ENCODE peak calls at places on chromosomes 2 and 18, in seven cellular contexts. W, G, H, A, B, L and C are unnamed samples.

GRCh38 chr2:180130403-180130802 is 123.3 kb upstream of the CWC22 start:
- DNase-seq in G (no peak), A (no peak), L (no peak), W (no peak), B (no peak), H (peak), C (no peak)

GRCh38 chr2:15122915-15123314 is 438.2 kb downstream of the NBAS start:
- DNase-seq in A (no peak), L (no peak), B (no peak), W (no peak), G (no peak), H (peak), C (no peak)

GRCh38 chr2:142742301-142743214 is 134.9 kb upstream of the KYNU start:
- DNase-seq in L (no peak), H (peak), A (no peak), B (no peak), W (peak), G (no peak), C (no peak)

GRCh38 chr2:172227719-172228118 is 125.0 kb upstream of the DLX2 start:
- DNase-seq in H (no peak), B (no peak), G (no peak), W (no peak), L (peak), A (no peak), C (no peak)

GRCh38 chr2:231423176-231423575 is 27.7 kb downstream of the B3GNT7 start:
- DNase-seq in L (no peak), H (no peak), A (no peak), W (no peak), G (no peak), B (no peak), C (no peak)

GRCh38 chr2:48424866-48425265 is 105.1 kb upstream of the STON1 start:
- DNase-seq in G (no peak), W (no peak), H (no peak), A (no peak), B (no peak), L (no peak), C (no peak)

GRCh38 chr2:113136828-113137775 is 9.7 kb downstream of the IL1RN start:
- DNase-seq in H (peak), B (no peak), A (no peak), L (peak), G (no peak), W (peak), C (no peak)

GRCh38 chr2:164221473-164221872 is 399.8 kb downstream of the GRB14 start:
- DNase-seq in L (no peak), W (no peak), B (no peak), G (no peak), H (no peak), A (no peak), C (no peak)

GRCh38 chr2:96251721-96252292 is 14.0 kb downstream of the TMEM127 start:
- DNase-seq in L (peak), W (peak), H (peak), A (no peak), B (no peak), G (peak), C (peak)

GRCh38 chr2:191675807-191676667 is 1.9 kb upstream of the NABP1 start:
- DNase-seq in L (no peak), B (no peak), W (no peak), G (peak), H (no peak), A (peak), C (no peak)

GRCh38 chr2:127228102-127228501 is 8.0 kb upstream of the CYP27C1 start:
- DNase-seq in B (no peak), H (no peak), L (no peak), W (no peak), A (no peak), G (no peak), C (no peak)

GRCh38 chr18:32373995-32374394 is 96.7 kb downstream of the GAREM1 start:
- DNase-seq in W (no peak), G (no peak), H (peak), A (no peak), L (no peak), B (no peak), C (no peak)

GRCh38 chr18:55588876-55589595 is 1.0 kb upstream of the TCF4 start:
- DNase-seq in B (no peak), L (no peak), A (no peak), H (peak), G (no peak), W (no peak), C (no peak)

GRCh38 chr2:39059366-39059952 is 61.4 kb downstream of the SOS1 start:
- DNase-seq in L (no peak), W (peak), A (no peak), H (peak), G (no peak), B (no peak), C (no peak)

GRCh38 chr2:85106489-85107180 is 26.6 kb upstream of the TCF7L1 start:
- DNase-seq in G (no peak), H (peak), B (no peak), W (peak), A (no peak), L (no peak), C (no peak)

GRCh38 chr2:120660771-120661459 is 74.8 kb upstream of the GLI2 start:
- DNase-seq in G (no peak), A (no peak), W (no peak), B (no peak), L (no peak), H (no peak), C (no peak)

GRCh38 chr2:129877795-129878775 is 101.4 kb upstream of the RAB6C start:
- DNase-seq in W (no peak), A (no peak), B (peak), H (peak), L (no peak), G (no peak), C (no peak)

GRCh38 chr2:209368406-209368805 is 55.4 kb upstream of the MAP2 start:
- DNase-seq in H (no peak), W (no peak), L (peak), G (no peak), B (no peak), A (no peak), C (no peak)

GRCh38 chr2:54658548-54659207 is 64.8 kb upstream of the EML6 start:
- DNase-seq in W (no peak), A (no peak), L (no peak), H (peak), G (no peak), B (no peak), C (no peak)

GRCh38 chr2:199987586-199987985 is 32.2 kb downstream of the MAIP1 start:
- DNase-seq in A (no peak), B (no peak), L (no peak), W (no peak), H (no peak), G (no peak), C (no peak)

GRCh38 chr18:63617049-63617995 is 26.7 kb downstream of the SERPINB4 start:
- DNase-seq in W (no peak), B (no peak), L (no peak), A (no peak), H (no peak), G (no peak), C (no peak)

GRCh38 chr18:394997-395383 is 105.5 kb downstream of the COLEC12 start:
- DNase-seq in W (peak), B (no peak), G (no peak), H (peak), A (no peak), L (no peak), C (no peak)

GRCh38 chr2:19801367-19802087 is 100.3 kb downstream of the TTC32 start:
- DNase-seq in W (peak), H (peak), B (no peak), G (peak), A (no peak), L (peak), C (peak)

GRCh38 chr2:10297950-10298349 is 4.8 kb upstream of the HPCAL1 start:
- DNase-seq in W (peak), L (no peak), G (no peak), B (no peak), A (peak), H (peak), C (no peak)

GRCh38 chr2:240304746-240305161 is 130.7 kb upstream of the GPC1 start:
- DNase-seq in W (no peak), H (no peak), G (no peak), B (no peak), A (no peak), L (no peak), C (no peak)

GRCh38 chr2:22442051-22442450 is 942.9 kb upstream of the KLHL29 start:
- DNase-seq in G (no peak), B (no peak), A (no peak), L (no peak), H (no peak), W (no peak), C (no peak)

GRCh38 chr18:75209952-75210261 is 690 bp upstream of the TSHZ1 start:
- DNase-seq in L (no peak), A (no peak), H (no peak), W (no peak), B (no peak), G (no peak), C (no peak)

GRCh38 chr2:178392215-178392614 is 58.8 kb downstream of the PRKRA start:
- DNase-seq in H (no peak), G (no peak), W (no peak), A (no peak), B (no peak), L (no peak), C (no peak)

GRCh38 chr2:178386951-178387602 is 63.9 kb downstream of the PRKRA start:
- DNase-seq in B (no peak), H (no peak), A (no peak), G (no peak), L (no peak), W (no peak), C (no peak)

GRCh38 chr2:178391701-178392100 is 59.3 kb downstream of the PRKRA start:
- DNase-seq in A (no peak), W (no peak), L (no peak), H (no peak), B (no peak), G (no peak), C (no peak)

GRCh38 chr2:178385595-178386148 is 65.3 kb downstream of the PRKRA start:
- DNase-seq in H (no peak), G (no peak), A (no peak), W (no peak), L (no peak), B (no peak), C (no peak)

DNA sequence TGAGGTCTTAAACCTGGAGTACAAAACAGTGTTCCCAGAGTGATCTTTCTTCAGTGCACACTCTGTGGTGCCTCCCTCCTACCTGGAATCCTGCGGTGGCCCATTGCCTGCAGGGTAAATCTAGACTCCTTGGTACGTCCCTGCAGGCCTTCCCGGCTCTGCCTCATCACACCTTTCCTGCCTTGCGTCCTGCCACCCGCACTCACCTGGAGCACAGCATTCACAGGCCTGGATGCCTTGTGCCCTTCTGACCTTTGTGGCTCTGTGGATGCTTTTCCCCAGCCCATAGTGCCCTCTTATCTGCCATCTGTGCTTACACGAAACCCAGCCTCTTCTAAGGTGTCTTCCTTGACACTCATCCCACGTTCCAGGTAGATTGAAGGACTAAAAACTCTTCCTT is 62.7 kb downstream of the PRKRA start:
- DNase-seq in G (no peak), B (no peak), H (no peak), L (no peak), W (no peak), A (no peak), C (no peak)
- TF ChIP-seq CTCF in G (no peak), B (no peak), H (no peak), L (no peak), W (no peak), A (no peak), C (no peak)

DNA sequence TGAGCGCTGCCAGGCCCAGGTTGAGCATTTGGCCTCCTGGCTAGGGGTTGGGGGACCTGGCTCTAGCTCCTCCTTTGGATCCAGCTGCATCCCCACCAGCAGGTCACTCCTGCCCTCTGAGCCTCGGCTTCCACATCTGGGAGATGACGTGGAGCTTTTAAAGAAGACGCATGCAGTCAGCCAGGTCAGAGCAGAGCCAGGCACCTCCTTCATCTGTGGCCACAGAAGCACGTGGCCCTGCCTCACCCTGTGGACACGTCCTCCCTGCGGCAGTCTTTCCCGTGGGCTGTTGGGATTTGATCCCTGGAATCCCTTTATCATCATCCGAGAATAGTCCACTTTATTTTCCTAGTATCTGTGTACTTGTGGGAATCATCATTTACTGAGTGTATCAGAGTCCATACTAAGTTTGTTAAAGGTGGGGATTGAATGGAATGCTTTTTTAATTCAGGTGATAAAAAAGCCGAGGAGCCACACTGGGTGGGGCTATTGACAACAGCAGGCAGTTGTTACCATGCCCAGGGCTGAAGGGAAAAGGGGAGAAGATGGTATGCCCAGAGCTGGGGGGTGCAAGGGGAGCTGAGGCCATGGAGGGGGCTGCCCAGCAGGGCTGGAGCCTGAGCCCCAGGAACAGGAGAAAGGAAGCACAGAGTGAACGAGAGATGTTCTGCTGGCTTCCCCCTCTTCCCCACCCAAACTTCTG is 170.1 kb downstream of the LAMA1 start:
- DNase-seq in A (no peak), G (no peak), W (no peak), B (peak), L (no peak), H (no peak), C (no peak)
- H3K4me3 ChIP-seq in A (no peak), G (no peak), W (no peak), B (no peak), L (no peak), H (no peak), C (no peak)

GRCh38 chr2:118763797-118764196 is 83.7 kb downstream of the EN1 start:
- DNase-seq in A (no peak), B (no peak), W (no peak), L (no peak), H (peak), G (no peak), C (no peak)
- H3K27ac ChIP-seq in A (no peak), B (no peak), W (no peak), L (no peak), H (no peak), G (no peak), C (no peak)

GRCh38 chr2:173750831-173751230 is 214.3 kb downstream of the SP3 start:
- DNase-seq in A (no peak), B (no peak), H (no peak), W (no peak), L (no peak), G (no peak), C (no peak)

GRCh38 chr2:173750332-173750731 is 214.8 kb downstream of the SP3 start:
- DNase-seq in H (peak), G (no peak), L (no peak), B (no peak), W (no peak), A (no peak), C (no peak)

GRCh38 chr2:173751245-173751975 is 213.8 kb downstream of the SP3 start:
- DNase-seq in G (no peak), B (no peak), A (no peak), H (no peak), L (no peak), W (no peak), C (no peak)

GRCh38 chr2:173753441-173753840 is 211.7 kb downstream of the SP3 start:
- DNase-seq in G (no peak), L (no peak), A (no peak), W (no peak), B (no peak), H (no peak), C (no peak)

DNA sequence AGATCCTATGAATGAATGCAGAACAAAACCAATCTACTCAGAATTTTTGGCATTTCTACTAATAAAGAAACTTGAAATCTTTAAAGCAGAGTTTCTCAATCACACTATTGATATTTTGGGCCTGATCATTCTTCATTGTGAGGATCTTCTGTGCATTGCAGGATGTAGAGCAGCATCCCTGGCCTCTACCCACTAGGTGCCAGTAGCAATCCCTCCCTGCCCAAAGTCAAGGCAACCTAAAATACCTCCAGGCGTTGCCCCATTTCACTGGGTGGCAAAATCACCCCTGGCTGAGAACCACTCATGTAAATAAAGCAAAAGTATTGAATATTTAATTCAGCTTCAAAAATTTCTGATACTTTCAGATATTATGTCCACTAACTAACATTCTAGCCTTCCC is 213.0 kb downstream of the SP3 start:
- DNase-seq in L (no peak), G (no peak), A (no peak), B (no peak), H (peak), W (no peak), C (no peak)
- TF ChIP-seq CTCF in L (no peak), G (no peak), A (no peak), B (no peak), H (peak), W (peak), C (no peak)

DNA sequence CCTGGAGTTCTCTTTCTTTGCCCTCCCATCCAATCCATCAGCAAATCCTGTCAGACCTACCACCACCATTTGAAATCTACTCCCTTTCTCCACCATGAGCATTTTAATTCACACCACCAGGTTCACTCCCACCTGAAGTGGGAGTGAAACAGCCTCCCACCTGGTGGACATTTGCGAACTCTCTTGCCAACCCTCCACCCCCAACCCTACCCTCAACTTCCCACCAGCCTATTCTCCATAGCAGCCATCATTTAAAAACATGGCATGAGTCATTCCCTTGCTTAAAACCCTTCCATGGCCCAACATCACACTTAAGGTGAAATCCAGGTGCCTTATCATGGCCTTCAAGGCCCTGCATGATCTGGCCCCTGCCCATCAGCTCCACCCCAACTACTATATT is 3.5 kb downstream of the RTKN start:
- DNase-seq in H (no peak), B (no peak), A (no peak), L (no peak), W (no peak), G (no peak), C (no peak)
- H3K4me3 ChIP-seq in H (no peak), B (no peak), A (no peak), L (no peak), W (no peak), G (no peak), C (no peak)

DNA sequence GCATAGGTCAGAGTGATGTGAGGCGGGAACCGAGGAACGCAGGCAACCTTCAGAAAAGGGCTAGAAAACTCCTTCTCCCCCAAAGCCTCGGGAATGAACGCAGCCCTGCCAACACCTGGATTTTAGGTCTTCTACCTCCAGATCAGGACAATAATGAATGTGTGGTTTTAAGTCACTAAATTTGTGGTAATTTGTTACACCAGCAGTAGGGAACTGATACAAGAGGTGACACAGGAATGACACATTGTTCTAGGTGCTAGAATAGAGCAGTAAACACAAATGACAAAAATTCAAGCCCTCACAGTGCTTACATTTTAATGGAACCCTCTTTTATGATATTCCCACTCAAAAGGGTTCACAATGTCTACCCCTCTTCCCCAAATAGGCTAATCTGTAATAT is 39.2 kb upstream of the EML4 start:
- DNase-seq in G (no peak), A (no peak), L (no peak), H (no peak), B (no peak), W (no peak), C (no peak)
- H3K27ac ChIP-seq in G (no peak), A (no peak), L (no peak), H (no peak), B (peak), W (no peak), C (no peak)